ENCODE peak calls at places on chromosomes 16 and 17, in six cellular contexts. One of them, this sample, is unnamed.

GRCh38 chr17:64164592-64165285 is 34.8 kb upstream of the ERN1 start:
- DNase-seq in nephron progenitor cell: no peak
- DNase-seq in cerebellum: no peak
- DNase-seq in CD4-positive, alpha-beta memory T cell: no peak
- DNase-seq in glutamatergic neuron: no peak
- DNase-seq in effector CD4-positive, alpha-beta T cell: no peak
- DNase-seq in this sample: no peak

GRCh38 chr17:73420897-73421296 is 109.1 kb upstream of the CDC42EP4 start:
- DNase-seq in glutamatergic neuron: no peak
- DNase-seq in CD4-positive, alpha-beta memory T cell: no peak
- DNase-seq in cerebellum: no peak
- DNase-seq in nephron progenitor cell: no peak
- DNase-seq in effector CD4-positive, alpha-beta T cell: no peak
- DNase-seq in this sample: no peak

GRCh38 chr17:57366558-57367351 is 110.4 kb downstream of the MSI2 start:
- DNase-seq in cerebellum: peak; percentile 64
- DNase-seq in nephron progenitor cell: no peak
- DNase-seq in glutamatergic neuron: no peak
- DNase-seq in effector CD4-positive, alpha-beta T cell: no peak
- DNase-seq in CD4-positive, alpha-beta memory T cell: no peak
- DNase-seq in this sample: no peak

GRCh38 chr16:27769561-27770222 is 219.7 kb downstream of the KATNIP start:
- DNase-seq in effector CD4-positive, alpha-beta T cell: no peak
- DNase-seq in cerebellum: no peak
- DNase-seq in glutamatergic neuron: peak; percentile 11
- DNase-seq in CD4-positive, alpha-beta memory T cell: no peak
- DNase-seq in nephron progenitor cell: no peak
- DNase-seq in this sample: no peak

GRCh38 chr16:12584488-12585233 is 219.0 kb downstream of the CPPED1 start:
- DNase-seq in cerebellum: no peak
- DNase-seq in glutamatergic neuron: no peak
- DNase-seq in effector CD4-positive, alpha-beta T cell: no peak
- DNase-seq in CD4-positive, alpha-beta memory T cell: no peak
- DNase-seq in nephron progenitor cell: no peak
- DNase-seq in this sample: no peak

GRCh38 chr17:16969931-16970906 is 1.7 kb downstream of the TNFRSF13B start:
- DNase-seq in nephron progenitor cell: no peak
- DNase-seq in glutamatergic neuron: no peak
- DNase-seq in cerebellum: no peak
- DNase-seq in CD4-positive, alpha-beta memory T cell: no peak
- DNase-seq in effector CD4-positive, alpha-beta T cell: no peak
- DNase-seq in this sample: no peak

GRCh38 chr17:45384047-45384799 is 48.4 kb downstream of the ARHGAP27 start:
- DNase-seq in nephron progenitor cell: no peak
- DNase-seq in effector CD4-positive, alpha-beta T cell: no peak
- DNase-seq in CD4-positive, alpha-beta memory T cell: no peak
- DNase-seq in cerebellum: no peak
- DNase-seq in glutamatergic neuron: no peak
- DNase-seq in this sample: no peak

GRCh38 chr17:57785032-57785431 is 39.9 kb upstream of the CCDC182 start:
- DNase-seq in CD4-positive, alpha-beta memory T cell: no peak
- DNase-seq in nephron progenitor cell: no peak
- DNase-seq in cerebellum: no peak
- DNase-seq in effector CD4-positive, alpha-beta T cell: no peak
- DNase-seq in glutamatergic neuron: no peak
- DNase-seq in this sample: no peak

GRCh38 chr16:76246587-76246986 is 30.6 kb upstream of the CNTNAP4 start:
- DNase-seq in cerebellum: no peak
- DNase-seq in CD4-positive, alpha-beta memory T cell: no peak
- DNase-seq in nephron progenitor cell: no peak
- DNase-seq in effector CD4-positive, alpha-beta T cell: no peak
- DNase-seq in glutamatergic neuron: no peak
- DNase-seq in this sample: no peak

GRCh38 chr17:73720187-73720834 is 76.1 kb upstream of the SDK2 start:
- DNase-seq in nephron progenitor cell: no peak
- DNase-seq in glutamatergic neuron: no peak
- DNase-seq in effector CD4-positive, alpha-beta T cell: no peak
- DNase-seq in cerebellum: no peak
- DNase-seq in CD4-positive, alpha-beta memory T cell: no peak
- DNase-seq in this sample: no peak

GRCh38 chr16:87864331-87864989 is 4.8 kb downstream of the SLC7A5 start:
- DNase-seq in glutamatergic neuron: no peak
- DNase-seq in CD4-positive, alpha-beta memory T cell: no peak
- DNase-seq in cerebellum: no peak
- DNase-seq in effector CD4-positive, alpha-beta T cell: no peak
- DNase-seq in nephron progenitor cell: no peak
- DNase-seq in this sample: no peak

GRCh38 chr16:50884066-50884860 is 142.4 kb downstream of the CYLD start:
- DNase-seq in CD4-positive, alpha-beta memory T cell: no peak
- DNase-seq in cerebellum: no peak
- DNase-seq in effector CD4-positive, alpha-beta T cell: peak; percentile 7
- DNase-seq in glutamatergic neuron: peak; percentile 55
- DNase-seq in nephron progenitor cell: peak; percentile 33
- DNase-seq in this sample: no peak

GRCh38 chr17:39045948-39046679 is 78.9 kb upstream of the FBXO47 start:
- DNase-seq in glutamatergic neuron: no peak
- DNase-seq in effector CD4-positive, alpha-beta T cell: no peak
- DNase-seq in cerebellum: no peak
- DNase-seq in CD4-positive, alpha-beta memory T cell: no peak
- DNase-seq in nephron progenitor cell: peak; percentile 18
- DNase-seq in this sample: no peak

GRCh38 chr16:85205747-85206471 is 93.6 kb upstream of the CIBAR2 start:
- DNase-seq in cerebellum: peak; percentile 52
- DNase-seq in nephron progenitor cell: no peak
- DNase-seq in CD4-positive, alpha-beta memory T cell: no peak
- DNase-seq in glutamatergic neuron: peak; percentile 55
- DNase-seq in effector CD4-positive, alpha-beta T cell: no peak
- DNase-seq in this sample: no peak

GRCh38 chr16:2473999-2474876 is 689 bp upstream of the TBC1D24 start:
- DNase-seq in CD4-positive, alpha-beta memory T cell: peak; percentile 64
- DNase-seq in nephron progenitor cell: peak; percentile 61
- DNase-seq in cerebellum: peak; percentile 67
- DNase-seq in effector CD4-positive, alpha-beta T cell: peak; percentile 42
- DNase-seq in glutamatergic neuron: peak; percentile 63
- DNase-seq in this sample: no peak

GRCh38 chr16:2156025-2156848 is 655 bp downstream of the TRAF7 start:
- DNase-seq in cerebellum: no peak
- DNase-seq in CD4-positive, alpha-beta memory T cell: no peak
- DNase-seq in glutamatergic neuron: no peak
- DNase-seq in effector CD4-positive, alpha-beta T cell: no peak
- DNase-seq in nephron progenitor cell: peak; percentile 44
- DNase-seq in this sample: no peak

GRCh38 chr16:53498984-53499383 is 4.0 kb downstream of the AKTIP start:
- DNase-seq in glutamatergic neuron: no peak
- DNase-seq in effector CD4-positive, alpha-beta T cell: no peak
- DNase-seq in nephron progenitor cell: no peak
- DNase-seq in CD4-positive, alpha-beta memory T cell: no peak
- DNase-seq in cerebellum: no peak
- DNase-seq in this sample: no peak

GRCh38 chr16:57852189-57852588 is 49.9 kb upstream of the KIFC3 start:
- DNase-seq in nephron progenitor cell: no peak
- DNase-seq in cerebellum: no peak
- DNase-seq in CD4-positive, alpha-beta memory T cell: no peak
- DNase-seq in effector CD4-positive, alpha-beta T cell: no peak
- DNase-seq in glutamatergic neuron: no peak
- DNase-seq in this sample: no peak